ENCODE peak calls at places on chromosome X, in nine cellular contexts. One of them, this sample, is unnamed.

GRCh38 chrX:13257223-13258051 is 62.4 kb downstream of the ATXN3L start:
- DNase-seq in posterior vena cava: no peak
- DNase-seq in caudate nucleus: no peak
- DNase-seq in cardiac muscle cell: no peak
- DNase-seq in activated CD8-positive, alpha-beta T cell treated with anti-CD3 and anti-CD28 coated beads for 36 hours: peak; percentile 33
- DNase-seq in fibroblast of lung: no peak
- DNase-seq in adipocyte: no peak
- DNase-seq in naive B cell: peak; percentile 43
- DNase-seq in activated CD4-positive, alpha-beta memory T cell treated with anti-CD3 and anti-CD28 coated beads, Interleukin-2, amount 10 ng/mL, durations not matched to agents 7 days and 5 days: no peak
- DNase-seq in this sample: no peak

GRCh38 chrX:17828156-17828555 is 32.9 kb downstream of the RAI2 start:
- DNase-seq in posterior vena cava: no peak
- DNase-seq in caudate nucleus: no peak
- DNase-seq in cardiac muscle cell: no peak
- DNase-seq in activated CD8-positive, alpha-beta T cell treated with anti-CD3 and anti-CD28 coated beads for 36 hours: no peak
- DNase-seq in fibroblast of lung: no peak
- DNase-seq in adipocyte: no peak
- DNase-seq in naive B cell: no peak
- DNase-seq in activated CD4-positive, alpha-beta memory T cell treated with anti-CD3 and anti-CD28 coated beads, Interleukin-2, amount 10 ng/mL, durations not matched to agents 7 days and 5 days: no peak
- DNase-seq in this sample: no peak

GRCh38 chrX:40066700-40067099 is 31.1 kb downstream of the BCOR start:
- DNase-seq in posterior vena cava: no peak
- DNase-seq in caudate nucleus: no peak
- DNase-seq in cardiac muscle cell: no peak
- DNase-seq in activated CD8-positive, alpha-beta T cell treated with anti-CD3 and anti-CD28 coated beads for 36 hours: no peak
- DNase-seq in fibroblast of lung: no peak
- DNase-seq in adipocyte: no peak
- DNase-seq in naive B cell: no peak
- DNase-seq in activated CD4-positive, alpha-beta memory T cell treated with anti-CD3 and anti-CD28 coated beads, Interleukin-2, amount 10 ng/mL, durations not matched to agents 7 days and 5 days: no peak
- DNase-seq in this sample: no peak

GRCh38 chrX:148067285-148067684 is 86.1 kb downstream of the FMR1NB start:
- DNase-seq in posterior vena cava: no peak
- DNase-seq in caudate nucleus: no peak
- DNase-seq in cardiac muscle cell: no peak
- DNase-seq in activated CD8-positive, alpha-beta T cell treated with anti-CD3 and anti-CD28 coated beads for 36 hours: no peak
- DNase-seq in fibroblast of lung: no peak
- DNase-seq in adipocyte: no peak
- DNase-seq in naive B cell: no peak
- DNase-seq in activated CD4-positive, alpha-beta memory T cell treated with anti-CD3 and anti-CD28 coated beads, Interleukin-2, amount 10 ng/mL, durations not matched to agents 7 days and 5 days: no peak
- DNase-seq in this sample: no peak

GRCh38 chrX:105845661-105846060 is 23.3 kb downstream of the NRK start:
- DNase-seq in posterior vena cava: no peak
- DNase-seq in caudate nucleus: no peak
- DNase-seq in cardiac muscle cell: no peak
- DNase-seq in activated CD8-positive, alpha-beta T cell treated with anti-CD3 and anti-CD28 coated beads for 36 hours: no peak
- DNase-seq in fibroblast of lung: no peak
- DNase-seq in adipocyte: no peak
- DNase-seq in naive B cell: no peak
- DNase-seq in activated CD4-positive, alpha-beta memory T cell treated with anti-CD3 and anti-CD28 coated beads, Interleukin-2, amount 10 ng/mL, durations not matched to agents 7 days and 5 days: no peak
- DNase-seq in this sample: no peak

GRCh38 chrX:15971696-15972095 is 117.1 kb upstream of the AP1S2 start:
- DNase-seq in posterior vena cava: no peak
- DNase-seq in caudate nucleus: no peak
- DNase-seq in cardiac muscle cell: no peak
- DNase-seq in activated CD8-positive, alpha-beta T cell treated with anti-CD3 and anti-CD28 coated beads for 36 hours: no peak
- DNase-seq in fibroblast of lung: no peak
- DNase-seq in adipocyte: no peak
- DNase-seq in naive B cell: no peak
- DNase-seq in activated CD4-positive, alpha-beta memory T cell treated with anti-CD3 and anti-CD28 coated beads, Interleukin-2, amount 10 ng/mL, durations not matched to agents 7 days and 5 days: no peak
- DNase-seq in this sample: no peak

GRCh38 chrX:154749856-154750255 is 1.0 kb downstream of the GAB3 start:
- DNase-seq in posterior vena cava: no peak
- DNase-seq in caudate nucleus: no peak
- DNase-seq in cardiac muscle cell: no peak
- DNase-seq in activated CD8-positive, alpha-beta T cell treated with anti-CD3 and anti-CD28 coated beads for 36 hours: no peak
- DNase-seq in fibroblast of lung: no peak
- DNase-seq in adipocyte: no peak
- DNase-seq in naive B cell: no peak
- DNase-seq in activated CD4-positive, alpha-beta memory T cell treated with anti-CD3 and anti-CD28 coated beads, Interleukin-2, amount 10 ng/mL, durations not matched to agents 7 days and 5 days: no peak
- DNase-seq in this sample: peak; percentile 44

GRCh38 chrX:101986571-101986970 is 54.7 kb upstream of the ZMAT1 start:
- DNase-seq in posterior vena cava: no peak
- DNase-seq in caudate nucleus: no peak
- DNase-seq in cardiac muscle cell: no peak
- DNase-seq in activated CD8-positive, alpha-beta T cell treated with anti-CD3 and anti-CD28 coated beads for 36 hours: no peak
- DNase-seq in fibroblast of lung: no peak
- DNase-seq in adipocyte: no peak
- DNase-seq in naive B cell: no peak
- DNase-seq in activated CD4-positive, alpha-beta memory T cell treated with anti-CD3 and anti-CD28 coated beads, Interleukin-2, amount 10 ng/mL, durations not matched to agents 7 days and 5 days: no peak
- DNase-seq in this sample: no peak

GRCh38 chrX:74211911-74212310 is 92.1 kb upstream of the ZCCHC13 start:
- DNase-seq in posterior vena cava: no peak
- DNase-seq in caudate nucleus: no peak
- DNase-seq in cardiac muscle cell: no peak
- DNase-seq in activated CD8-positive, alpha-beta T cell treated with anti-CD3 and anti-CD28 coated beads for 36 hours: no peak
- DNase-seq in fibroblast of lung: no peak
- DNase-seq in adipocyte: no peak
- DNase-seq in naive B cell: no peak
- DNase-seq in activated CD4-positive, alpha-beta memory T cell treated with anti-CD3 and anti-CD28 coated beads, Interleukin-2, amount 10 ng/mL, durations not matched to agents 7 days and 5 days: no peak
- DNase-seq in this sample: no peak

GRCh38 chrX:151393514-151393913 is 3.5 kb upstream of the VMA21 start:
- DNase-seq in posterior vena cava: no peak
- DNase-seq in caudate nucleus: no peak
- DNase-seq in cardiac muscle cell: no peak
- DNase-seq in activated CD8-positive, alpha-beta T cell treated with anti-CD3 and anti-CD28 coated beads for 36 hours: peak; percentile 67
- DNase-seq in fibroblast of lung: no peak
- DNase-seq in adipocyte: no peak
- DNase-seq in naive B cell: peak; percentile 9
- DNase-seq in activated CD4-positive, alpha-beta memory T cell treated with anti-CD3 and anti-CD28 coated beads, Interleukin-2, amount 10 ng/mL, durations not matched to agents 7 days and 5 days: peak; percentile 70
- DNase-seq in this sample: no peak

GRCh38 chrX:110678591-110678990 is 117.0 kb downstream of the CHRDL1 start:
- DNase-seq in posterior vena cava: no peak
- DNase-seq in caudate nucleus: no peak
- DNase-seq in cardiac muscle cell: peak; percentile 28
- DNase-seq in activated CD8-positive, alpha-beta T cell treated with anti-CD3 and anti-CD28 coated beads for 36 hours: no peak
- DNase-seq in fibroblast of lung: no peak
- DNase-seq in adipocyte: no peak
- DNase-seq in naive B cell: no peak
- DNase-seq in activated CD4-positive, alpha-beta memory T cell treated with anti-CD3 and anti-CD28 coated beads, Interleukin-2, amount 10 ng/mL, durations not matched to agents 7 days and 5 days: no peak
- DNase-seq in this sample: no peak

GRCh38 chrX:154748712-154749339 is 2.1 kb downstream of the GAB3 start:
- DNase-seq in posterior vena cava: no peak
- DNase-seq in caudate nucleus: peak; percentile 10
- DNase-seq in cardiac muscle cell: peak; percentile 61
- DNase-seq in activated CD8-positive, alpha-beta T cell treated with anti-CD3 and anti-CD28 coated beads for 36 hours: peak; percentile 54
- DNase-seq in fibroblast of lung: peak; percentile 20
- DNase-seq in adipocyte: peak; percentile 87
- DNase-seq in naive B cell: peak; percentile 55
- DNase-seq in activated CD4-positive, alpha-beta memory T cell treated with anti-CD3 and anti-CD28 coated beads, Interleukin-2, amount 10 ng/mL, durations not matched to agents 7 days and 5 days: peak; percentile 50
- DNase-seq in this sample: peak; percentile 72

GRCh38 chrX:31353095-31353494 is 281.3 kb upstream of the FTHL17 start:
- DNase-seq in posterior vena cava: no peak
- DNase-seq in caudate nucleus: no peak
- DNase-seq in cardiac muscle cell: no peak
- DNase-seq in activated CD8-positive, alpha-beta T cell treated with anti-CD3 and anti-CD28 coated beads for 36 hours: no peak
- DNase-seq in fibroblast of lung: peak; percentile 76
- DNase-seq in adipocyte: peak; percentile 81
- DNase-seq in naive B cell: no peak
- DNase-seq in activated CD4-positive, alpha-beta memory T cell treated with anti-CD3 and anti-CD28 coated beads, Interleukin-2, amount 10 ng/mL, durations not matched to agents 7 days and 5 days: no peak
- DNase-seq in this sample: no peak

GRCh38 chrX:69232945-69233344 is 67.7 kb upstream of the PJA1 start:
- DNase-seq in posterior vena cava: no peak
- DNase-seq in caudate nucleus: no peak
- DNase-seq in cardiac muscle cell: no peak
- DNase-seq in activated CD8-positive, alpha-beta T cell treated with anti-CD3 and anti-CD28 coated beads for 36 hours: no peak
- DNase-seq in fibroblast of lung: no peak
- DNase-seq in adipocyte: no peak
- DNase-seq in naive B cell: no peak
- DNase-seq in activated CD4-positive, alpha-beta memory T cell treated with anti-CD3 and anti-CD28 coated beads, Interleukin-2, amount 10 ng/mL, durations not matched to agents 7 days and 5 days: no peak
- DNase-seq in this sample: no peak

GRCh38 chrX:15674514-15674898 is 9.9 kb upstream of the CLTRN start:
- DNase-seq in posterior vena cava: peak; percentile 99
- DNase-seq in caudate nucleus: peak; percentile 88
- DNase-seq in cardiac muscle cell: peak; percentile 94
- DNase-seq in activated CD8-positive, alpha-beta T cell treated with anti-CD3 and anti-CD28 coated beads for 36 hours: peak; percentile 88
- DNase-seq in fibroblast of lung: no peak
- DNase-seq in adipocyte: peak; percentile 99
- DNase-seq in naive B cell: no peak
- DNase-seq in activated CD4-positive, alpha-beta memory T cell treated with anti-CD3 and anti-CD28 coated beads, Interleukin-2, amount 10 ng/mL, durations not matched to agents 7 days and 5 days: peak; percentile 85
- DNase-seq in this sample: peak; percentile 96

GRCh38 chrX:35380808-35381700 is 417.1 kb upstream of the MAGEB16 start:
- DNase-seq in posterior vena cava: no peak
- DNase-seq in caudate nucleus: no peak
- DNase-seq in cardiac muscle cell: peak; percentile 47
- DNase-seq in activated CD8-positive, alpha-beta T cell treated with anti-CD3 and anti-CD28 coated beads for 36 hours: no peak
- DNase-seq in fibroblast of lung: peak; percentile 1
- DNase-seq in adipocyte: peak; percentile 13
- DNase-seq in naive B cell: no peak
- DNase-seq in activated CD4-positive, alpha-beta memory T cell treated with anti-CD3 and anti-CD28 coated beads, Interleukin-2, amount 10 ng/mL, durations not matched to agents 7 days and 5 days: no peak
- DNase-seq in this sample: peak; percentile 2

GRCh38 chrX:68571292-68572256 is 72.7 kb downstream of the YIPF6 start:
- DNase-seq in posterior vena cava: no peak
- DNase-seq in caudate nucleus: peak; percentile 1
- DNase-seq in cardiac muscle cell: no peak
- DNase-seq in activated CD8-positive, alpha-beta T cell treated with anti-CD3 and anti-CD28 coated beads for 36 hours: peak; percentile 27
- DNase-seq in fibroblast of lung: peak; percentile 82
- DNase-seq in adipocyte: peak; percentile 28
- DNase-seq in naive B cell: no peak
- DNase-seq in activated CD4-positive, alpha-beta memory T cell treated with anti-CD3 and anti-CD28 coated beads, Interleukin-2, amount 10 ng/mL, durations not matched to agents 7 days and 5 days: peak; percentile 15
- DNase-seq in this sample: peak; percentile 77

GRCh38 chrX:69285401-69285871 is 120.2 kb upstream of the PJA1 start:
- DNase-seq in posterior vena cava: no peak
- DNase-seq in caudate nucleus: no peak
- DNase-seq in cardiac muscle cell: no peak
- DNase-seq in activated CD8-positive, alpha-beta T cell treated with anti-CD3 and anti-CD28 coated beads for 36 hours: no peak
- DNase-seq in fibroblast of lung: no peak
- DNase-seq in adipocyte: no peak
- DNase-seq in naive B cell: no peak
- DNase-seq in activated CD4-positive, alpha-beta memory T cell treated with anti-CD3 and anti-CD28 coated beads, Interleukin-2, amount 10 ng/mL, durations not matched to agents 7 days and 5 days: no peak
- DNase-seq in this sample: no peak

GRCh38 chrX:135432453-135432852 is 10.7 kb downstream of the SMIM10L2A start:
- DNase-seq in posterior vena cava: peak; percentile 74
- DNase-seq in caudate nucleus: no peak
- DNase-seq in cardiac muscle cell: no peak
- DNase-seq in activated CD8-positive, alpha-beta T cell treated with anti-CD3 and anti-CD28 coated beads for 36 hours: no peak
- DNase-seq in fibroblast of lung: no peak
- DNase-seq in adipocyte: no peak
- DNase-seq in naive B cell: no peak
- DNase-seq in activated CD4-positive, alpha-beta memory T cell treated with anti-CD3 and anti-CD28 coated beads, Interleukin-2, amount 10 ng/mL, durations not matched to agents 7 days and 5 days: no peak
- DNase-seq in this sample: no peak

GRCh38 chrX:53251307-53251706 is 26.3 kb upstream of the KDM5C start:
- DNase-seq in posterior vena cava: no peak
- DNase-seq in caudate nucleus: no peak
- DNase-seq in cardiac muscle cell: no peak
- DNase-seq in activated CD8-positive, alpha-beta T cell treated with anti-CD3 and anti-CD28 coated beads for 36 hours: no peak
- DNase-seq in fibroblast of lung: peak; percentile 4
- DNase-seq in adipocyte: no peak
- DNase-seq in naive B cell: no peak
- DNase-seq in activated CD4-positive, alpha-beta memory T cell treated with anti-CD3 and anti-CD28 coated beads, Interleukin-2, amount 10 ng/mL, durations not matched to agents 7 days and 5 days: no peak
- DNase-seq in this sample: no peak

GRCh38 chrX:632391-633042 is 1.9 kb downstream of the SHOX start:
- DNase-seq in posterior vena cava: peak; percentile 63
- DNase-seq in caudate nucleus: no peak
- DNase-seq in cardiac muscle cell: no peak
- DNase-seq in activated CD8-positive, alpha-beta T cell treated with anti-CD3 and anti-CD28 coated beads for 36 hours: no peak
- DNase-seq in fibroblast of lung: no peak
- DNase-seq in adipocyte: no peak
- DNase-seq in naive B cell: no peak
- DNase-seq in activated CD4-positive, alpha-beta memory T cell treated with anti-CD3 and anti-CD28 coated beads, Interleukin-2, amount 10 ng/mL, durations not matched to agents 7 days and 5 days: no peak
- DNase-seq in this sample: no peak

GRCh38 chrX:140040397-140040796 is 75.1 kb upstream of the CXorf66 start:
- DNase-seq in posterior vena cava: no peak
- DNase-seq in caudate nucleus: no peak
- DNase-seq in cardiac muscle cell: no peak
- DNase-seq in activated CD8-positive, alpha-beta T cell treated with anti-CD3 and anti-CD28 coated beads for 36 hours: no peak
- DNase-seq in fibroblast of lung: peak; percentile 64
- DNase-seq in adipocyte: no peak
- DNase-seq in naive B cell: no peak
- DNase-seq in activated CD4-positive, alpha-beta memory T cell treated with anti-CD3 and anti-CD28 coated beads, Interleukin-2, amount 10 ng/mL, durations not matched to agents 7 days and 5 days: no peak
- DNase-seq in this sample: no peak

GRCh38 chrX:10447577-10448214 is 172.7 kb downstream of the MID1 start:
- DNase-seq in posterior vena cava: no peak
- DNase-seq in caudate nucleus: no peak
- DNase-seq in cardiac muscle cell: no peak
- DNase-seq in activated CD8-positive, alpha-beta T cell treated with anti-CD3 and anti-CD28 coated beads for 36 hours: no peak
- DNase-seq in fibroblast of lung: peak; percentile 72
- DNase-seq in adipocyte: no peak
- DNase-seq in naive B cell: no peak
- DNase-seq in activated CD4-positive, alpha-beta memory T cell treated with anti-CD3 and anti-CD28 coated beads, Interleukin-2, amount 10 ng/mL, durations not matched to agents 7 days and 5 days: no peak
- DNase-seq in this sample: no peak

GRCh38 chrX:80876877-80877276 is 67.2 kb upstream of the BRWD3 start:
- DNase-seq in posterior vena cava: no peak
- DNase-seq in caudate nucleus: no peak
- DNase-seq in cardiac muscle cell: peak; percentile 12
- DNase-seq in activated CD8-positive, alpha-beta T cell treated with anti-CD3 and anti-CD28 coated beads for 36 hours: no peak
- DNase-seq in fibroblast of lung: peak; percentile 19
- DNase-seq in adipocyte: peak; percentile 70
- DNase-seq in naive B cell: peak; percentile 3
- DNase-seq in activated CD4-positive, alpha-beta memory T cell treated with anti-CD3 and anti-CD28 coated beads, Interleukin-2, amount 10 ng/mL, durations not matched to agents 7 days and 5 days: no peak
- DNase-seq in this sample: no peak

GRCh38 chrX:39755152-39756032 is 342.4 kb downstream of the BCOR start:
- DNase-seq in posterior vena cava: peak; percentile 94
- DNase-seq in caudate nucleus: no peak
- DNase-seq in cardiac muscle cell: no peak
- DNase-seq in activated CD8-positive, alpha-beta T cell treated with anti-CD3 and anti-CD28 coated beads for 36 hours: no peak
- DNase-seq in fibroblast of lung: peak; percentile 96
- DNase-seq in adipocyte: peak; percentile 93
- DNase-seq in naive B cell: no peak
- DNase-seq in activated CD4-positive, alpha-beta memory T cell treated with anti-CD3 and anti-CD28 coated beads, Interleukin-2, amount 10 ng/mL, durations not matched to agents 7 days and 5 days: no peak
- DNase-seq in this sample: peak; percentile 68

GRCh38 chrX:115561605-115562491 is 874 bp downstream of the PLS3 start:
- DNase-seq in posterior vena cava: no peak
- DNase-seq in caudate nucleus: peak; percentile 2
- DNase-seq in cardiac muscle cell: peak; percentile 77
- DNase-seq in activated CD8-positive, alpha-beta T cell treated with anti-CD3 and anti-CD28 coated beads for 36 hours: peak; percentile 12
- DNase-seq in fibroblast of lung: peak; percentile 44
- DNase-seq in adipocyte: peak; percentile 65
- DNase-seq in naive B cell: no peak
- DNase-seq in activated CD4-positive, alpha-beta memory T cell treated with anti-CD3 and anti-CD28 coated beads, Interleukin-2, amount 10 ng/mL, durations not matched to agents 7 days and 5 days: no peak
- DNase-seq in this sample: no peak

GRCh38 chrX:32448320-32448719 is 763.0 kb downstream of the DMD start:
- DNase-seq in posterior vena cava: no peak
- DNase-seq in caudate nucleus: no peak
- DNase-seq in cardiac muscle cell: no peak
- DNase-seq in activated CD8-positive, alpha-beta T cell treated with anti-CD3 and anti-CD28 coated beads for 36 hours: no peak
- DNase-seq in fibroblast of lung: no peak
- DNase-seq in adipocyte: no peak
- DNase-seq in naive B cell: peak; percentile 60
- DNase-seq in activated CD4-positive, alpha-beta memory T cell treated with anti-CD3 and anti-CD28 coated beads, Interleukin-2, amount 10 ng/mL, durations not matched to agents 7 days and 5 days: no peak
- DNase-seq in this sample: no peak

GRCh38 chrX:57925806-57926205 is 15.5 kb upstream of the ZXDA start:
- DNase-seq in posterior vena cava: no peak
- DNase-seq in caudate nucleus: no peak
- DNase-seq in cardiac muscle cell: no peak
- DNase-seq in activated CD8-positive, alpha-beta T cell treated with anti-CD3 and anti-CD28 coated beads for 36 hours: no peak
- DNase-seq in fibroblast of lung: no peak
- DNase-seq in adipocyte: no peak
- DNase-seq in naive B cell: no peak
- DNase-seq in activated CD4-positive, alpha-beta memory T cell treated with anti-CD3 and anti-CD28 coated beads, Interleukin-2, amount 10 ng/mL, durations not matched to agents 7 days and 5 days: no peak
- DNase-seq in this sample: no peak

GRCh38 chrX:132631579-132632232 is 142.9 kb upstream of the MBNL3 start:
- DNase-seq in posterior vena cava: no peak
- DNase-seq in caudate nucleus: no peak
- DNase-seq in cardiac muscle cell: peak; percentile 52
- DNase-seq in activated CD8-positive, alpha-beta T cell treated with anti-CD3 and anti-CD28 coated beads for 36 hours: no peak
- DNase-seq in fibroblast of lung: peak; percentile 17
- DNase-seq in adipocyte: peak; percentile 65
- DNase-seq in naive B cell: peak; percentile 17
- DNase-seq in activated CD4-positive, alpha-beta memory T cell treated with anti-CD3 and anti-CD28 coated beads, Interleukin-2, amount 10 ng/mL, durations not matched to agents 7 days and 5 days: no peak
- DNase-seq in this sample: peak; percentile 6

This sample was measured in K562.